ENCODE peak calls at places on chromosomes 6 and 20, in four cellular contexts. E is K562, Z is HepG2, P is H1. Y is an unnamed sample.

GRCh38 chr6:140828833-140829232 is 1303.9 kb upstream of the GJE1 start:
- DNase-seq in P (no peak), Z (no peak), E (no peak), Y (no peak)

GRCh38 chr6:118141211-118141610 is 234.1 kb downstream of the SLC35F1 start:
- DNase-seq in P (no peak), E (no peak), Z (no peak), Y (no peak)

GRCh38 chr6:67129780-67130179 is 1422.8 kb upstream of the EYS start:
- DNase-seq in Z (no peak), P (no peak), E (no peak), Y (no peak)

GRCh38 chr20:17646901-17647301 is 35.1 kb downstream of the RRBP1 start:
- DNase-seq in Z (no peak), E (no peak), P (no peak), Y (no peak)

GRCh38 chr6:138520463-138520862 is 21.2 kb upstream of the NHSL1 start:
- DNase-seq in E (no peak), P (no peak), Z (no peak), Y (peak)

GRCh38 chr6:15513801-15514711 is 148.8 kb downstream of the DTNBP1 start:
- DNase-seq in E (no peak), P (no peak), Z (no peak), Y (no peak)

GRCh38 chr6:137291441-137291840 is 72.3 kb upstream of the IFNGR1 start:
- DNase-seq in E (no peak), P (no peak), Z (no peak), Y (no peak)

GRCh38 chr20:11553603-11554002 is 364.1 kb upstream of the BTBD3 start:
- DNase-seq in Z (peak), P (no peak), E (no peak), Y (peak)

GRCh38 chr6:16683524-16684194 is 77.6 kb downstream of the ATXN1 start:
- DNase-seq in P (no peak), E (no peak), Z (peak), Y (peak)

GRCh38 chr20:41316009-41316408 is 1.5 kb downstream of the ZHX3 start:
- DNase-seq in E (no peak), P (no peak), Z (peak), Y (no peak)

GRCh38 chr20:37987602-37988290 is 45.5 kb downstream of the TTI1 start:
- DNase-seq in Z (no peak), P (no peak), E (no peak), Y (no peak)

GRCh38 chr20:13009682-13010406 is 1.1 kb downstream of the SPTLC3 start:
- DNase-seq in P (no peak), E (no peak), Z (peak), Y (no peak)

GRCh38 chr6:38997128-38997761 is 51.3 kb upstream of the GLP1R start:
- DNase-seq in Z (peak), E (peak), P (peak), Y (peak)
- TF ChIP-seq PHF8 in Z (no peak), E (no peak), P (no peak), Y (no peak)

DNA sequence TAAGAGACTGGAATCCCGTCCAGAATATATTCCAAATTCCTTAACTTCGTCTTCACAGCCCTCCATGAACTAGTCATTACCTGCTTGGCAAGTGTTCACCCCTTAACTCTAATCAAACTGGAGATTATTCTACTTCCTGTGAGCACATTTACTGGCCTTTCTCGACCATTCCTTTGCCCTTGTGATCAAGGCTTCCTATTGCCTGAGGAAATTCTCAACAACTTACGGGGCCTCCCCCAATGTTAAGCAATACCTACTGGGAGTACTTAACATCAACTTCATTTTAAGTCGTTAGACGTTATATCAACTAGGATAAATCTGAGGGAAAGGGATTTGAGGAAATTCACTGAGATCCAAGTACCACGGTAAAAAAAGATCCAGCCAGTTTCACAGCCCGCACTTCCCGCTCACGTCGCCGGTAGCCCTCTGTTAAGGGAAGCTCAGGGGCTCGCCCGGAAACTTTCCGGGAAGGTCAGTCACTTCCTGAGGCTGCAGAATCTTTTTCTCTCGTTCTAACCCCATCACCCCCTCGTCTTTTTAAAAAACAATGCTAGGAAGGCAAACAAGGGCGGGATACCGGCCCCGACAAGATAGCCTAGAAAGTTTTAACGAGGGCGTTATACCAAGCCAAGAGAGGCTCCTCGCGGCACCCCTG is 859 bp downstream of the EIF2S2 start:
- DNase-seq in E (no peak), P (no peak), Z (no peak), Y (peak)
- TF ChIP-seq PHF8 in E (no peak), P (no peak), Z (no peak), Y (no peak)

GRCh38 chr6:109305028-109305427 is 77.2 kb downstream of the CD164 start:
- DNase-seq in P (no peak), Z (no peak), E (no peak), Y (no peak)

GRCh38 chr6:109304284-109305015 is 77.8 kb downstream of the CD164 start:
- DNase-seq in P (no peak), Z (no peak), E (peak), Y (no peak)

GRCh38 chr6:109302176-109302575 is 80.1 kb downstream of the CD164 start:
- DNase-seq in E (no peak), P (no peak), Z (no peak), Y (no peak)

GRCh38 chr6:109303647-109304283 is 78.5 kb downstream of the CD164 start:
- DNase-seq in Z (no peak), E (peak), P (no peak), Y (no peak)

DNA sequence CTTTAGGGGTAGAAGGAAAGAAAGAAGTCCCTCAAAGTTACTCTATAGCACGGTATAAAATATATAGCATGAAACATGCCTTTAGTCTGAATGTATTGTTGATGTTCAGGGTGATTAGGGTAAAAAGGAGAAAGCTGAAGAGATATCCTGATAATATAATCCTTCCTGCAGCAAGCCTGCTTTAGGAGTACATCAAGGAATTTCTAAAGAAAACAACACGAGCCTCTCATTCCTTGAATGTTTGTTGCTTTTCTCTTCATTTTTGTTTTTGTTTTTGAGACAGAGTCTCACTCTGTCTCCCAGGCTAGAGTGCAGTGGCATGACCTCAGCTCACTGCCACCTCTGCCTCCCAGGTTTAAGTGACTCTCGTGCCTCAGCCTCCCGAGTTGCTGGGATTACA is 79.1 kb downstream of the CD164 start:
- DNase-seq in Z (no peak), E (no peak), P (no peak), Y (no peak)
- TF ChIP-seq PHF8 in Z (no peak), E (no peak), P (no peak), Y (no peak)

DNA sequence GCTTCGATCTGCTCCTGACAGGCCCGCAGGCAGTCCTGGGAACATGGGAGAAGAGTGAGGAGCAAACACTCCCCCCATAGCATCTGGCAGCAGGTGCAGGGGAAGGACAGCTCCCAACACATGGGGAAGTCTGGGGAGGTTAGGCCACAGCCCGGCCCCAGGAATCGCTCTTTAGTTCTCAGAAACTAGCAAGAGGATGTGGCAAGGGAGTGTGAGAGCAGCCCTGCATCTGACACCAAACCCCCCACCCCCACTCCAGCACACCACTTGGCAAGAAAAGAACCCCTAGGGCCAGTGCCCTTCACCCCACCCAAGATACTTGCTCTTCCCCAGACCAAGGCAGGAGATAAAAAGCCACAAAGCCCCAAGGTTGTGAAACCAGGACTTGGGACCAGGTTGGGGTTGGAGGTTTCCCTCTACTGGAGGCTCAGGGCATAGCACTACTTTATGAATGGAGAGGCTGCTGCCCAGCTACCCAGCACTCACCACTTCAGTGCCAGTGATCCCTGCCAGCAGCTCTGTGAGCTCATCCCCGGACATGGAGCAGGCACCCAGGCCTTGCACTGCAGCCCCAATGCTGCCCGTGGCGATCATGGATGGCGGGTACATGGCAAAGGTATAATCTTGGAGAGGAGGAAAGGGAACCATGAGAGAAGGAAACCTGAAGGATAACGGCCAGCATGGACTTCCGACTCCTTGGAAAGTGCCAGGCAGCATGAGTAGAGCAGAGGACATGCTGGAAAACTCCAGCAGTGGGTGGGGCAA is 5.4 kb downstream of the CCND3 start:
- DNase-seq in E (peak), Z (peak), P (no peak), Y (peak)
- TF ChIP-seq PHF8 in E (no peak), Z (no peak), P (no peak), Y (no peak)

GRCh38 chr6:112296122-112296521 is 41.8 kb upstream of the LAMA4 start:
- DNase-seq in E (no peak), P (no peak), Z (peak), Y (peak)

GRCh38 chr6:112300888-112301287 is 46.2 kb upstream of the RFPL4B start:
- DNase-seq in P (no peak), Z (no peak), E (no peak), Y (no peak)

GRCh38 chr6:112296694-112297093 is 42.3 kb upstream of the LAMA4 start:
- DNase-seq in Z (no peak), E (no peak), P (no peak), Y (no peak)

GRCh38 chr6:112298021-112298745 is 43.8 kb upstream of the LAMA4 start:
- DNase-seq in E (no peak), Z (no peak), P (no peak), Y (peak)

GRCh38 chr6:112298816-112299281 is 44.5 kb upstream of the LAMA4 start:
- DNase-seq in P (no peak), Z (no peak), E (no peak), Y (peak)
- TF ChIP-seq PHF8 in P (no peak), Z (no peak), E (no peak), Y (no peak)